ENCODE peak calls at places on chromosomes 13 and 19, in five cellular contexts. Q is RKO, L is GM23338, G is pancreas, A is MV-4-11. P is an unnamed sample.

GRCh38 chr13:92513672-92514071 is 712.9 kb upstream of the GPC6 start:
- DNase-seq in Q (no peak), L (no peak), G (no peak), A (no peak), P (no peak)

GRCh38 chr13:70311175-70311574 is 202.9 kb upstream of the KLHL1 start:
- DNase-seq in Q (no peak), L (no peak), G (no peak), A (no peak), P (no peak)

GRCh38 chr19:28349604-28350003 is 863.3 kb downstream of the UQCRFS1 start:
- DNase-seq in Q (no peak), L (no peak), G (no peak), A (peak), P (no peak)

GRCh38 chr13:64723735-64724134 is 2506.4 kb downstream of the PCDH9 start:
- DNase-seq in Q (peak), L (peak), G (no peak), A (no peak), P (no peak)

GRCh38 chr19:32313866-32314265 is 31.5 kb upstream of the ZNF507 start:
- DNase-seq in Q (no peak), L (no peak), G (no peak), A (no peak), P (no peak)

GRCh38 chr19:37909661-37910199 is 2.7 kb downstream of the SIPA1L3 start:
- DNase-seq in Q (no peak), L (no peak), G (no peak), A (no peak), P (no peak)

GRCh38 chr19:35592226-35592625 is 6.3 kb downstream of the PMIS2 start:
- DNase-seq in Q (no peak), L (peak), G (no peak), A (peak), P (no peak)

GRCh38 chr13:19056355-19056880 is 125.2 kb downstream of the TUBA3C start:
- DNase-seq in Q (no peak), L (no peak), G (no peak), A (no peak), P (no peak)

GRCh38 chr13:82654851-82655517 is 1227.3 kb downstream of the SLITRK1 start:
- DNase-seq in Q (no peak), L (no peak), G (peak), A (peak), P (no peak)

GRCh38 chr13:93797463-93797862 is 570.9 kb downstream of the GPC6 start:
- DNase-seq in Q (no peak), L (no peak), G (no peak), A (no peak), P (no peak)

GRCh38 chr13:80180745-80181144 is 160.2 kb downstream of the SPRY2 start:
- DNase-seq in Q (no peak), L (no peak), G (no peak), A (no peak), P (no peak)

GRCh38 chr19:3027292-3027691 is 1.8 kb downstream of the TLE2 start:
- DNase-seq in Q (no peak), L (no peak), G (no peak), A (no peak), P (no peak)

GRCh38 chr19:7415163-7415856 is 66.6 kb downstream of the ARHGEF18 start:
- DNase-seq in Q (no peak), L (peak), G (peak), A (no peak), P (no peak)

GRCh38 chr13:66994097-66994496 is 236.0 kb downstream of the PCDH9 start:
- DNase-seq in Q (no peak), L (peak), G (peak), A (no peak), P (no peak)

GRCh38 chr19:1102407-1103106 is 1.2 kb upstream of the GPX4 start:
- DNase-seq in Q (peak), L (no peak), G (peak), A (peak), P (no peak)

GRCh38 chr13:46469064-46469463 is 82.0 kb upstream of the RUBCNL start:
- DNase-seq in Q (no peak), L (no peak), G (no peak), A (peak), P (no peak)

GRCh38 chr13:59205501-59205900 is 958.2 kb downstream of the DIAPH3 start:
- DNase-seq in Q (no peak), L (no peak), G (no peak), A (no peak), P (no peak)

GRCh38 chr19:45505151-45505995 is 1.9 kb upstream of the VASP start:
- DNase-seq in Q (no peak), L (no peak), G (no peak), A (no peak), P (no peak)

GRCh38 chr19:5293607-5294089 is 47.0 kb downstream of the PTPRS start:
- DNase-seq in Q (no peak), L (peak), G (no peak), A (no peak), P (no peak)

GRCh38 chr13:75514080-75515040 is 23.3 kb downstream of the COMMD6 start:
- DNase-seq in Q (no peak), L (no peak), G (no peak), A (peak), P (no peak)

GRCh38 chr13:113599396-113599795 is 14.8 kb downstream of the TFDP1 start:
- DNase-seq in Q (no peak), L (no peak), G (no peak), A (no peak), P (no peak)

GRCh38 chr19:3075605-3076431 is 13.5 kb upstream of the TLE5 start:
- DNase-seq in Q (no peak), L (peak), G (peak), A (no peak), P (peak)

GRCh38 chr19:55907286-55907685 is 24.9 kb downstream of the NLRP13 start:
- DNase-seq in Q (no peak), L (no peak), G (no peak), A (no peak), P (no peak)

GRCh38 chr19:11337080-11337479 is 2.4 kb downstream of the RAB3D start:
- DNase-seq in Q (no peak), L (no peak), G (no peak), A (peak), P (no peak)

GRCh38 chr13:112685856-112686255 is 4.0 kb upstream of the ATP11A start:
- DNase-seq in Q (no peak), L (no peak), G (no peak), A (no peak), P (no peak)

P was measured in effector CD8-positive, alpha-beta T cell.